ENCODE peak calls at places on chromosomes 7 and 10, in ten cellular contexts. One of them, this sample, is unnamed.

GRCh38 chr10:71747808-71748523 is 25.4 kb downstream of the VSIR start:
- DNase-seq in glomerular endothelial cell: no peak
- DNase-seq in A673: no peak
- DNase-seq in T-helper 2 cell: no peak
- DNase-seq in GF-D8: peak; percentile 74
- DNase-seq in substantia nigra: peak; percentile 38
- DNase-seq in stimulated activated CD8-positive, alpha-beta memory T cell treated with anti-CD3 and anti-CD28 coated beads, Interleukin-15, amount 100 ng/mL, for 4 hours: no peak
- DNase-seq in HuH-7: no peak
- DNase-seq in RWPE1: no peak
- DNase-seq in T1000: no peak
- DNase-seq in this sample: no peak

GRCh38 chr7:110446658-110447057 is 644.3 kb upstream of the LRRN3 start:
- DNase-seq in stimulated activated CD8-positive, alpha-beta memory T cell treated with anti-CD3 and anti-CD28 coated beads, Interleukin-15, amount 100 ng/mL, for 4 hours: no peak
- DNase-seq in T1000: no peak
- DNase-seq in T-helper 2 cell: no peak
- DNase-seq in RWPE1: no peak
- DNase-seq in substantia nigra: no peak
- DNase-seq in HuH-7: no peak
- DNase-seq in A673: no peak
- DNase-seq in glomerular endothelial cell: no peak
- DNase-seq in GF-D8: no peak
- DNase-seq in this sample: no peak

GRCh38 chr7:141696386-141696785 is 5.6 kb downstream of the DENND11 start:
- DNase-seq in A673: no peak
- DNase-seq in T1000: no peak
- DNase-seq in substantia nigra: no peak
- DNase-seq in glomerular endothelial cell: no peak
- DNase-seq in stimulated activated CD8-positive, alpha-beta memory T cell treated with anti-CD3 and anti-CD28 coated beads, Interleukin-15, amount 100 ng/mL, for 4 hours: no peak
- DNase-seq in T-helper 2 cell: no peak
- DNase-seq in GF-D8: no peak
- DNase-seq in HuH-7: no peak
- DNase-seq in RWPE1: no peak
- DNase-seq in this sample: no peak

GRCh38 chr7:27600247-27600646 is 62.4 kb downstream of the HIBADH start:
- DNase-seq in T-helper 2 cell: no peak
- DNase-seq in glomerular endothelial cell: no peak
- DNase-seq in A673: no peak
- DNase-seq in GF-D8: peak; percentile 30
- DNase-seq in substantia nigra: no peak
- DNase-seq in RWPE1: no peak
- DNase-seq in T1000: no peak
- DNase-seq in HuH-7: no peak
- DNase-seq in stimulated activated CD8-positive, alpha-beta memory T cell treated with anti-CD3 and anti-CD28 coated beads, Interleukin-15, amount 100 ng/mL, for 4 hours: no peak
- DNase-seq in this sample: no peak

GRCh38 chr10:121788115-121788514 is 139.7 kb downstream of the ATE1 start:
- DNase-seq in RWPE1: no peak
- DNase-seq in stimulated activated CD8-positive, alpha-beta memory T cell treated with anti-CD3 and anti-CD28 coated beads, Interleukin-15, amount 100 ng/mL, for 4 hours: no peak
- DNase-seq in T1000: no peak
- DNase-seq in glomerular endothelial cell: no peak
- DNase-seq in T-helper 2 cell: no peak
- DNase-seq in substantia nigra: no peak
- DNase-seq in A673: no peak
- DNase-seq in GF-D8: no peak
- DNase-seq in HuH-7: no peak
- DNase-seq in this sample: no peak

GRCh38 chr7:22842383-22842903 is 19.8 kb upstream of the TOMM7 start:
- DNase-seq in HuH-7: no peak
- DNase-seq in substantia nigra: no peak
- DNase-seq in T-helper 2 cell: no peak
- DNase-seq in stimulated activated CD8-positive, alpha-beta memory T cell treated with anti-CD3 and anti-CD28 coated beads, Interleukin-15, amount 100 ng/mL, for 4 hours: no peak
- DNase-seq in T1000: no peak
- DNase-seq in glomerular endothelial cell: no peak
- DNase-seq in GF-D8: no peak
- DNase-seq in A673: no peak
- DNase-seq in RWPE1: no peak
- DNase-seq in this sample: no peak

GRCh38 chr7:69811682-69812344 is 213.5 kb downstream of the AUTS2 start:
- DNase-seq in HuH-7: no peak
- DNase-seq in RWPE1: no peak
- DNase-seq in T-helper 2 cell: no peak
- DNase-seq in stimulated activated CD8-positive, alpha-beta memory T cell treated with anti-CD3 and anti-CD28 coated beads, Interleukin-15, amount 100 ng/mL, for 4 hours: no peak
- DNase-seq in T1000: no peak
- DNase-seq in substantia nigra: no peak
- DNase-seq in GF-D8: no peak
- DNase-seq in glomerular endothelial cell: no peak
- DNase-seq in A673: no peak
- DNase-seq in this sample: no peak

GRCh38 chr7:30321992-30322637 is 37.7 kb downstream of the ZNRF2 start:
- DNase-seq in RWPE1: no peak
- DNase-seq in GF-D8: peak; percentile 63
- DNase-seq in A673: no peak
- DNase-seq in stimulated activated CD8-positive, alpha-beta memory T cell treated with anti-CD3 and anti-CD28 coated beads, Interleukin-15, amount 100 ng/mL, for 4 hours: no peak
- DNase-seq in T-helper 2 cell: no peak
- DNase-seq in HuH-7: no peak
- DNase-seq in substantia nigra: no peak
- DNase-seq in T1000: no peak
- DNase-seq in glomerular endothelial cell: no peak
- DNase-seq in this sample: no peak

GRCh38 chr10:130336612-130337304 is 200.6 kb downstream of the GLRX3 start:
- DNase-seq in A673: peak; percentile 10
- DNase-seq in GF-D8: no peak
- DNase-seq in RWPE1: no peak
- DNase-seq in glomerular endothelial cell: no peak
- DNase-seq in T-helper 2 cell: no peak
- DNase-seq in T1000: no peak
- DNase-seq in stimulated activated CD8-positive, alpha-beta memory T cell treated with anti-CD3 and anti-CD28 coated beads, Interleukin-15, amount 100 ng/mL, for 4 hours: no peak
- DNase-seq in HuH-7: no peak
- DNase-seq in substantia nigra: no peak
- DNase-seq in this sample: no peak

GRCh38 chr10:122060250-122060649 is 71.3 kb downstream of the TACC2 start:
- DNase-seq in glomerular endothelial cell: no peak
- DNase-seq in HuH-7: no peak
- DNase-seq in A673: no peak
- DNase-seq in T-helper 2 cell: no peak
- DNase-seq in stimulated activated CD8-positive, alpha-beta memory T cell treated with anti-CD3 and anti-CD28 coated beads, Interleukin-15, amount 100 ng/mL, for 4 hours: no peak
- DNase-seq in T1000: no peak
- DNase-seq in GF-D8: no peak
- DNase-seq in RWPE1: no peak
- DNase-seq in substantia nigra: no peak
- DNase-seq in this sample: no peak

GRCh38 chr7:95586951-95587301 is 9.4 kb downstream of the PDK4 start:
- DNase-seq in A673: no peak
- DNase-seq in T1000: no peak
- DNase-seq in T-helper 2 cell: no peak
- DNase-seq in stimulated activated CD8-positive, alpha-beta memory T cell treated with anti-CD3 and anti-CD28 coated beads, Interleukin-15, amount 100 ng/mL, for 4 hours: no peak
- DNase-seq in RWPE1: no peak
- DNase-seq in HuH-7: no peak
- DNase-seq in glomerular endothelial cell: no peak
- DNase-seq in substantia nigra: no peak
- DNase-seq in GF-D8: no peak
- DNase-seq in this sample: no peak

GRCh38 chr10:92720306-92721165 is 30.8 kb downstream of the HHEX start:
- DNase-seq in T-helper 2 cell: no peak
- DNase-seq in HuH-7: no peak
- DNase-seq in glomerular endothelial cell: no peak
- DNase-seq in stimulated activated CD8-positive, alpha-beta memory T cell treated with anti-CD3 and anti-CD28 coated beads, Interleukin-15, amount 100 ng/mL, for 4 hours: no peak
- DNase-seq in GF-D8: no peak
- DNase-seq in RWPE1: no peak
- DNase-seq in substantia nigra: no peak
- DNase-seq in T1000: no peak
- DNase-seq in A673: peak; percentile 69
- DNase-seq in this sample: no peak

GRCh38 chr10:128306966-128307365 is 180.7 kb upstream of the MKI67 start:
- DNase-seq in RWPE1: no peak
- DNase-seq in HuH-7: no peak
- DNase-seq in GF-D8: no peak
- DNase-seq in substantia nigra: no peak
- DNase-seq in T-helper 2 cell: no peak
- DNase-seq in stimulated activated CD8-positive, alpha-beta memory T cell treated with anti-CD3 and anti-CD28 coated beads, Interleukin-15, amount 100 ng/mL, for 4 hours: no peak
- DNase-seq in A673: no peak
- DNase-seq in glomerular endothelial cell: no peak
- DNase-seq in T1000: no peak
- DNase-seq in this sample: no peak

GRCh38 chr7:8254667-8255066 is 7.3 kb downstream of the ICA1 start:
- DNase-seq in A673: no peak
- DNase-seq in RWPE1: no peak
- DNase-seq in HuH-7: no peak
- DNase-seq in T1000: no peak
- DNase-seq in T-helper 2 cell: no peak
- DNase-seq in stimulated activated CD8-positive, alpha-beta memory T cell treated with anti-CD3 and anti-CD28 coated beads, Interleukin-15, amount 100 ng/mL, for 4 hours: no peak
- DNase-seq in glomerular endothelial cell: no peak
- DNase-seq in substantia nigra: no peak
- DNase-seq in GF-D8: no peak
- DNase-seq in this sample: no peak

GRCh38 chr7:108805808-108806397 is 236.2 kb downstream of the DNAJB9 start:
- DNase-seq in A673: peak; percentile 77
- DNase-seq in RWPE1: peak; percentile 11
- DNase-seq in glomerular endothelial cell: no peak
- DNase-seq in GF-D8: no peak
- DNase-seq in T-helper 2 cell: no peak
- DNase-seq in substantia nigra: no peak
- DNase-seq in T1000: no peak
- DNase-seq in stimulated activated CD8-positive, alpha-beta memory T cell treated with anti-CD3 and anti-CD28 coated beads, Interleukin-15, amount 100 ng/mL, for 4 hours: no peak
- DNase-seq in HuH-7: peak; percentile 13
- DNase-seq in this sample: no peak

GRCh38 chr10:6006991-6007390 is 29.6 kb upstream of the IL15RA start:
- DNase-seq in substantia nigra: no peak
- DNase-seq in A673: no peak
- DNase-seq in RWPE1: no peak
- DNase-seq in stimulated activated CD8-positive, alpha-beta memory T cell treated with anti-CD3 and anti-CD28 coated beads, Interleukin-15, amount 100 ng/mL, for 4 hours: no peak
- DNase-seq in glomerular endothelial cell: no peak
- DNase-seq in HuH-7: no peak
- DNase-seq in T1000: no peak
- DNase-seq in GF-D8: no peak
- DNase-seq in T-helper 2 cell: no peak
- DNase-seq in this sample: no peak